ENCODE peak calls at places on chromosomes 2 and 18, in eight cellular contexts. U is NCI-H1092 treated with DMSO at 0.1 percent for 48 hours; V is islet precursor cell; Z is activated effector memory CD4-positive, alpha-beta T cell treated with anti-CD3 and anti-CD28 coated beads, Interleukin-2, amount 50 U/mL, for 16 hours; F is OCI-LY7; D is hepatic stellate cell; S is activated CD8-positive, alpha-beta T cell treated with anti-CD3 and anti-CD28 coated beads for 36 hours; A is mesothelial cell of epicardium. W is an unnamed sample.

GRCh38 chr2:188478724-188479123 is 187.1 kb downstream of the GULP1 start:
- DNase-seq in U (no peak), V (no peak), Z (no peak), F (no peak), D (no peak), S (no peak), A (no peak), W (no peak)

GRCh38 chr18:57107141-57107832 is 39.6 kb upstream of the BOD1L2 start:
- DNase-seq in U (peak; percentile 23), V (no peak), Z (no peak), F (peak; percentile 10), D (no peak), S (no peak), A (no peak), W (no peak)

GRCh38 chr2:176518823-176519222 is 249.6 kb downstream of the MTX2 start:
- DNase-seq in U (no peak), V (peak; percentile 90), Z (no peak), F (no peak), D (no peak), S (no peak), A (no peak), W (no peak)

GRCh38 chr18:41872206-41872605 is 82.8 kb upstream of the PIK3C3 start:
- DNase-seq in U (no peak), V (no peak), Z (no peak), F (no peak), D (no peak), S (no peak), A (no peak), W (no peak)

GRCh38 chr18:10378688-10379465 is 75.6 kb upstream of the APCDD1 start:
- DNase-seq in U (no peak), V (peak; percentile 7), Z (no peak), F (no peak), D (peak; percentile 35), S (no peak), A (no peak), W (no peak)

GRCh38 chr18:5630057-5630765 is 86.4 kb upstream of the EPB41L3 start:
- DNase-seq in U (peak; percentile 54), V (peak; percentile 94), Z (no peak), F (no peak), D (peak; percentile 18), S (peak; percentile 37), A (peak; percentile 69), W (no peak)

GRCh38 chr18:59961086-59961485 is 61.3 kb downstream of the PMAIP1 start:
- DNase-seq in U (no peak), V (no peak), Z (no peak), F (peak; percentile 60), D (no peak), S (no peak), A (no peak), W (no peak)

GRCh38 chr2:226873051-226873620 is 37.3 kb downstream of the RHBDD1 start:
- DNase-seq in U (no peak), V (no peak), Z (no peak), F (no peak), D (peak; percentile 10), S (peak; percentile 23), A (no peak), W (peak; percentile 22)

GRCh38 chr2:111032721-111033532 is 87.8 kb upstream of the BCL2L11 start:
- DNase-seq in U (no peak), V (peak; percentile 89), Z (no peak), F (no peak), D (no peak), S (no peak), A (no peak), W (no peak)

GRCh38 chr2:44291281-44292248 is 16.3 kb downstream of the SLC3A1 start:
- DNase-seq in U (peak; percentile 78), V (peak; percentile 91), Z (no peak), F (no peak), D (peak; percentile 50), S (peak; percentile 5), A (peak; percentile 22), W (peak; percentile 71)

GRCh38 chr2:9203006-9203405 is 3.6 kb upstream of the ASAP2 start:
- DNase-seq in U (no peak), V (no peak), Z (no peak), F (no peak), D (no peak), S (no peak), A (no peak), W (no peak)

GRCh38 chr2:230244211-230244610 is 18.7 kb downstream of the SP140 start:
- DNase-seq in U (no peak), V (no peak), Z (no peak), F (no peak), D (no peak), S (no peak), A (no peak), W (no peak)

GRCh38 chr2:36965751-36966369 is 476 bp downstream of the STRN start:
- DNase-seq in U (peak; percentile 49), V (peak; percentile 90), Z (peak; percentile 73), F (peak; percentile 35), D (peak; percentile 19), S (peak; percentile 50), A (peak; percentile 46), W (peak; percentile 50)

GRCh38 chr2:138707424-138708074 is 72.6 kb downstream of the NXPH2 start:
- DNase-seq in U (no peak), V (no peak), Z (no peak), F (no peak), D (peak; percentile 14), S (no peak), A (no peak), W (no peak)

GRCh38 chr18:40897884-40898283 is 1057.2 kb upstream of the PIK3C3 start:
- DNase-seq in U (no peak), V (no peak), Z (no peak), F (no peak), D (no peak), S (no peak), A (no peak), W (no peak)

GRCh38 chr2:11910971-11911370 is 164.5 kb downstream of the LPIN1 start:
- DNase-seq in U (no peak), V (no peak), Z (no peak), F (no peak), D (no peak), S (no peak), A (no peak), W (no peak)

GRCh38 chr2:173854840-173855239 is 110.3 kb downstream of the SP3 start:
- DNase-seq in U (no peak), V (no peak), Z (no peak), F (no peak), D (peak; percentile 43), S (no peak), A (no peak), W (no peak)

W was measured in SJSA1.